ENCODE peak calls at places on chromosomes 3 and 15, in nine cellular contexts. M, Y, D, U, J, N, H, V and C are unnamed samples.

GRCh38 chr3:177499779-177500423 is 302.6 kb upstream of the TBL1XR1 start:
- DNase-seq in N (no peak), Y (no peak), M (no peak), J (no peak), H (no peak), U (no peak), V (no peak), D (no peak), C (no peak)

GRCh38 chr3:129690406-129690805 is 83.9 kb upstream of the PLXND1 start:
- DNase-seq in J (peak; percentile 50), H (peak; percentile 44), N (no peak), V (no peak), M (no peak), U (peak; percentile 28), Y (peak; percentile 64), D (no peak), C (peak; percentile 38)

GRCh38 chr3:20563236-20563635 is 377.2 kb upstream of the SGO1 start:
- DNase-seq in Y (no peak), V (no peak), D (no peak), M (no peak), U (no peak), H (no peak), J (no peak), N (no peak), C (no peak)

GRCh38 chr3:63976166-63976861 is 47.0 kb downstream of the PSMD6 start:
- DNase-seq in Y (peak; percentile 96), N (no peak), M (no peak), J (no peak), H (peak; percentile 85), D (no peak), V (no peak), U (peak; percentile 90), C (no peak)

GRCh38 chr3:14791343-14791945 is 27.3 kb upstream of the FGD5 start:
- DNase-seq in U (no peak), M (no peak), H (peak; percentile 63), J (peak; percentile 79), V (peak; percentile 84), D (no peak), Y (peak; percentile 64), N (peak; percentile 64), C (peak; percentile 51)

GRCh38 chr15:36347272-36347864 is 232.1 kb upstream of the CDIN1 start:
- DNase-seq in M (no peak), U (no peak), Y (no peak), D (no peak), H (no peak), J (no peak), N (no peak), V (no peak), C (no peak)

GRCh38 chr15:98734472-98735284 is 86.3 kb downstream of the IGF1R start:
- DNase-seq in J (no peak), N (no peak), M (no peak), Y (peak; percentile 63), V (no peak), U (no peak), H (peak; percentile 58), D (no peak), C (no peak)

GRCh38 chr3:175255698-175256097 is 396.6 kb downstream of the NAALADL2 start:
- DNase-seq in H (peak; percentile 27), D (no peak), Y (peak; percentile 73), M (no peak), J (no peak), U (no peak), V (no peak), N (no peak), C (no peak)

GRCh38 chr3:177197934-177198484 is 727 bp upstream of the TBL1XR1 start:
- DNase-seq in U (no peak), J (no peak), V (no peak), Y (no peak), D (no peak), N (no peak), H (no peak), M (no peak), C (no peak)

GRCh38 chr3:196821806-196822355 is 45.8 kb upstream of the SENP5 start:
- DNase-seq in J (no peak), U (no peak), M (no peak), D (no peak), Y (no peak), H (no peak), N (no peak), V (no peak), C (no peak)

GRCh38 chr15:73631915-73632669 is 1.1 kb downstream of the NPTN start:
- DNase-seq in Y (peak; percentile 69), V (peak; percentile 84), J (peak; percentile 35), H (peak; percentile 54), N (no peak), U (peak; percentile 39), D (no peak), M (no peak), C (peak; percentile 62)

GRCh38 chr15:61063875-61064320 is 165.2 kb downstream of the RORA start:
- DNase-seq in M (no peak), V (no peak), U (no peak), Y (no peak), N (no peak), J (peak; percentile 37), D (no peak), H (no peak), C (no peak)

GRCh38 chr3:64214697-64215018 is 10.6 kb downstream of the PRICKLE2 start:
- DNase-seq in J (no peak), Y (peak; percentile 93), M (no peak), D (no peak), H (no peak), V (peak; percentile 79), N (no peak), U (peak; percentile 32), C (peak; percentile 92)